ENCODE peak calls at places on chromosomes 13 and 19, in nine cellular contexts. X is PC-3, U is OCI-LY7, Y is A549, B is astrocyte, G is IMR-90, I is K562, N is mammary epithelial cell, W is fibroblast of lung. T is an unnamed sample.

GRCh38 chr13:66036024-66036614 is 1194.0 kb downstream of the PCDH9 start:
- DNase-seq in I (no peak), W (peak), X (no peak), Y (no peak), N (no peak), B (peak), U (no peak), G (peak), T (peak)

GRCh38 chr19:15680923-15681322 is 8.0 kb downstream of the CYP4F12 start:
- DNase-seq in W (no peak), U (no peak), G (no peak), X (no peak), N (no peak), Y (no peak), I (no peak), B (no peak), T (no peak)

GRCh38 chr13:112968380-112968909 is 569 bp upstream of the MCF2L start:
- DNase-seq in X (peak), U (peak), W (no peak), B (no peak), N (no peak), G (no peak), Y (peak), I (no peak), T (peak)

GRCh38 chr19:12997225-12997966 is 2.1 kb downstream of the NFIX start:
- DNase-seq in I (no peak), X (no peak), W (no peak), G (no peak), N (no peak), U (no peak), B (no peak), Y (no peak), T (no peak)

GRCh38 chr13:43804461-43805070 is 17.8 kb upstream of the ENOX1 start:
- DNase-seq in G (peak), X (peak), N (peak), U (peak), I (peak), B (peak), Y (peak), W (peak), T (peak)

GRCh38 chr19:52307275-52307674 is 10.3 kb downstream of the ZNF480 start:
- DNase-seq in U (peak), I (no peak), Y (no peak), N (peak), B (peak), G (peak), W (peak), X (no peak), T (no peak)

GRCh38 chr13:34201050-34201913 is 383.3 kb downstream of the RFC3 start:
- DNase-seq in G (peak), U (no peak), N (no peak), W (peak), I (no peak), Y (peak), X (peak), B (peak), T (peak)

GRCh38 chr13:22871248-22871647 is 309.5 kb upstream of the SGCG start:
- DNase-seq in Y (no peak), G (no peak), W (no peak), I (no peak), X (no peak), B (no peak), U (no peak), N (no peak), T (no peak)

GRCh38 chr19:29694166-29694565 is 20.9 kb downstream of the C19orf12 start:
- DNase-seq in I (no peak), N (no peak), G (no peak), X (no peak), Y (no peak), W (no peak), U (no peak), B (no peak), T (no peak)

GRCh38 chr13:72400859-72401258 is 326.6 kb downstream of the MZT1 start:
- DNase-seq in B (no peak), Y (no peak), U (no peak), I (no peak), G (no peak), W (no peak), X (no peak), N (no peak), T (no peak)

GRCh38 chr19:16649734-16650133 is 10.2 kb downstream of the SMIM7 start:
- DNase-seq in X (no peak), I (no peak), G (no peak), N (no peak), W (no peak), B (no peak), Y (no peak), U (no peak), T (no peak)

GRCh38 chr13:106095919-106096318 is 439.5 kb downstream of the EFNB2 start:
- DNase-seq in W (no peak), I (no peak), G (no peak), Y (no peak), U (no peak), B (no peak), N (no peak), X (peak), T (peak)

GRCh38 chr19:29671393-29672076 is 6.3 kb downstream of the PLEKHF1 start:
- DNase-seq in G (no peak), U (peak), B (peak), X (peak), Y (no peak), N (peak), I (peak), W (peak), T (peak)

GRCh38 chr13:113883921-113884804 is 20.3 kb upstream of the GAS6 start:
- DNase-seq in U (no peak), N (no peak), G (no peak), X (no peak), I (no peak), B (no peak), W (no peak), Y (no peak), T (no peak)

GRCh38 chr13:100630564-100630963 is 42.0 kb upstream of the GGACT start:
- DNase-seq in G (no peak), N (no peak), I (no peak), Y (no peak), B (no peak), U (no peak), W (no peak), X (no peak), T (no peak)

GRCh38 chr19:45785097-45785496 is 2.8 kb upstream of the DMPK start:
- DNase-seq in W (no peak), B (no peak), N (no peak), G (no peak), X (no peak), U (no peak), Y (no peak), I (no peak), T (no peak)

GRCh38 chr19:38375748-38376147 is 1.4 kb downstream of the PSMD8 start:
- DNase-seq in Y (no peak), U (no peak), N (peak), X (no peak), W (peak), G (peak), I (no peak), B (no peak), T (no peak)

GRCh38 chr13:33873251-33873908 is 55.4 kb downstream of the RFC3 start:
- DNase-seq in X (no peak), W (no peak), G (no peak), Y (no peak), B (no peak), I (no peak), U (no peak), N (no peak), T (no peak)

GRCh38 chr19:27745978-27746542 is 1466.9 kb downstream of the UQCRFS1 start:
- DNase-seq in N (no peak), G (no peak), I (no peak), U (no peak), B (no peak), W (no peak), X (no peak), Y (no peak), T (no peak)

DNA sequence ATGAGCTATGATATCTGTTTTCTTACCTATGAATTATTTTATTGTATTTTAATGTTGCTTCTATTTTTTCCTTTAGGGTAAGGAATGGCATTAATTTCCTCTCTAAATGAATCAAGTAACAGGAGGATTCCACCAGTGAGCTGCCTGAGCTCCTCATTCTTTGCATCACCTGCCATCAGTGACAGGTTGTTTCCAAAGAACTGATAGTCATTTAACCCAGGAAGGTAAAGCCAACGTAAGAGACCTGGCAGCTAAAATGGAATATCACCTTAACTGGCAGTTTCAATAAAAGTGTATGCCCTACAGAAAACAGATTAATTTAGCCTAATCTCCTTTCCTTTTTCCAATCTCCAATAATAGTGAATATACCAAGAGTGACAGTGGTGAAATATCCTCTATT is 812.0 kb downstream of the SLITRK5 start:
- DNase-seq in I (no peak), Y (no peak), N (no peak), U (no peak), G (no peak), W (no peak), X (no peak), B (no peak), T (no peak)
- H3K4me2 ChIP-seq in I (no peak), Y (no peak), N (no peak), U (no peak), G (no peak), W (no peak), X (no peak), B (no peak), T (no peak)

GRCh38 chr13:61029064-61029463 is 386.6 kb downstream of the PCDH20 start:
- DNase-seq in B (no peak), Y (no peak), W (no peak), U (no peak), I (no peak), G (no peak), N (no peak), X (peak), T (no peak)
- TF ChIP-seq CTCF in B (no peak), Y (no peak), W (no peak), U (no peak), I (no peak), G (no peak), N (no peak), X (no peak), T (no peak)

GRCh38 chr19:11374449-11375142 is at the start of gene SWSAP1:
- DNase-seq in G (peak), N (peak), W (peak), X (peak), B (peak), U (peak), Y (peak), I (peak), T (peak)
- H3K4me2 ChIP-seq in G (peak), N (peak), W (peak), X (peak), B (peak), U (peak), Y (peak), I (peak), T (peak)

GRCh38 chr13:76239031-76239680 is 603.0 kb downstream of the LMO7 start:
- DNase-seq in X (no peak), B (no peak), W (no peak), Y (no peak), U (no peak), I (no peak), N (no peak), G (no peak), T (no peak)
- TF ChIP-seq CTCF in X (no peak), B (no peak), W (no peak), Y (no peak), U (no peak), I (no peak), N (no peak), G (no peak), T (no peak)

GRCh38 chr19:42203700-42204099 is 13.8 kb downstream of the DEDD2 start:
- DNase-seq in X (no peak), B (no peak), I (no peak), Y (no peak), G (no peak), W (no peak), N (no peak), U (no peak), T (no peak)

GRCh38 chr19:42202290-42202867 is 15.1 kb downstream of the DEDD2 start:
- DNase-seq in N (no peak), W (no peak), G (no peak), Y (no peak), X (no peak), U (no peak), B (no peak), I (no peak), T (no peak)

GRCh38 chr19:42200116-42200740 is 17.2 kb downstream of the DEDD2 start:
- DNase-seq in B (no peak), U (no peak), N (no peak), I (no peak), Y (no peak), X (no peak), W (no peak), G (no peak), T (no peak)

GRCh38 chr19:42199440-42200115 is 17.9 kb downstream of the DEDD2 start:
- DNase-seq in B (no peak), W (no peak), I (peak), U (peak), X (no peak), N (peak), Y (no peak), G (no peak), T (no peak)

DNA sequence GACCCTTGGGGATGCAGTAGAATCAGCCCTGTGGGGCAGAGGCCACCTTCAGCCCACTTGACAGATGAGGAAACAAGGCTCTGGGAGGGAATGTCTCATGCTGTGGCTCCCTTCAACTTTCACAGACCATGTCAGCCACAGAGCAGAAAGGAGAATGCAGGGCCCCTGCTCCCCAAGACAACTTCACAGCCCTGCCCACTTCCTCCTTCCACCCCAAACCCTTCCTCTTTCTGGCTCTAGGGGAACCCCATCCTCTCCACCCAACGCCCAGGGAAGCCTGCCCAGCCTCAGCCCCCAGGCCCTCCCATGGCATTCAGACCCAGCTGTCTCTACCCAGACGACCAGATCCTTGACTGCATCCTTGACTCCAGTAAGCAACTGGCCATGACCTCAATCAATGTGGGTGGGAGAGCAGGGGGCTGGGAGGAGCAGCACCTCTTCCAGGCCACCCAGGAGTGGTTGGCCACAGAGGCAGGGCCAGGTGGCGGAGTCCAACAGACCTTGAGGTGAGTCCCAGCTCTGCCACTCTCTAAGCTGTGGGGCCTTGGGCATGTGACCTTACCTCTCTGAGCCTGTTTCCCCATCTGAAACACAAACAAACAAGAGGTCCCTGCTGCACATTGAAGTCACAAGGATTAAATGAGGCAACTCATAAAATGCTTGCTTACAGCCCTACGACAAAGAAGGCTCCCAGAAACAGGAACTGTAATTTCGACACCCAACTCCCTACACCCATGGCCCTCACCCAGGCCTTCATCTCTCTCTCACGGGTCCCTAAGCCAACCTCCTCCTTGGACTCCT is 15.8 kb downstream of the DEDD2 start:
- DNase-seq in X (no peak), N (no peak), B (no peak), W (no peak), G (no peak), Y (no peak), U (peak), I (no peak), T (no peak)
- H3K4me2 ChIP-seq in X (no peak), N (no peak), B (no peak), W (no peak), G (no peak), Y (no peak), U (peak), I (no peak), T (no peak)

DNA sequence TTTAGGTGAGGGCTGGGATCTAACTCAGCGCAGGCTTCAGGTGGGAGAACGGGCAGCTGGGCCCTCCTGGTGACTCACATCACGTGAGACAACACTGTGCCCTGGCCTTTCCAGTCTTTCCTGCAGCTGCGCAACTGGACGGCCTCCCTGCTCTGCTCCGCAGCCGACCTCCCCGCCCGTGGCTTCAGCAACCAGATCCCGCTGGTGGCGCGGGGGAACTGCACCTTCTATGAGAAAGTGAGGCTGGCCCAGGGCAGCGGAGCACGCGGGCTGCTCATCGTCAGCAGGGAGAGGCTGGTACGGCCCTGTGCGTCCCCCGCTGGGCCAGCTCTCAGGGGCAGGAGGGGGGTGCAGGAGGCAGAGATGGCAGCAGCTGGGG is 8.8 kb downstream of the SPPL2B start:
- DNase-seq in G (peak), W (peak), U (no peak), I (no peak), B (peak), N (no peak), Y (no peak), X (no peak), T (peak)
- TF ChIP-seq CTCF in G (peak), W (peak), U (peak), I (peak), B (peak), N (no peak), Y (no peak), X (no peak), T (peak)

DNA sequence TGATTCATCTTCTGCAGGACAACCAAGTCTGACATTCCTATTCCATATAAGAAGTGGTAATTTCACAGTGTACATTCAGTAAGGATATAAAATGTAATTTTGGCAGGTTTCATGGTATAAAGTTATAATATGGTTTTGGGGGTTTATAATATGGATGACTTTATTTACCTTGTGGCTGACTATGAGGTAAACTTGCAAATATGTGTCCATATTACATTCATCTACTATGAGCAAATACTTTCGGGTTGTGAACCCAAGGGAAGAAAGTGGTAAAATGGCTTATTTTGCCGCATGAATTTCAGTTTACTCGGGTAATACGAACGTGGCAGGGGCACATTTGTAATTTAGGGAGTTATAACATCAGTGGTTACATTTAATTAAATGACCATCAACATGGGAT is 86.7 kb upstream of the TNFSF11 start:
- DNase-seq in N (no peak), W (no peak), I (no peak), U (no peak), X (peak), B (peak), G (peak), Y (no peak), T (no peak)
- H3K4me2 ChIP-seq in N (peak), W (peak), I (no peak), U (no peak), X (peak), B (peak), G (no peak), Y (peak), T (no peak)

DNA sequence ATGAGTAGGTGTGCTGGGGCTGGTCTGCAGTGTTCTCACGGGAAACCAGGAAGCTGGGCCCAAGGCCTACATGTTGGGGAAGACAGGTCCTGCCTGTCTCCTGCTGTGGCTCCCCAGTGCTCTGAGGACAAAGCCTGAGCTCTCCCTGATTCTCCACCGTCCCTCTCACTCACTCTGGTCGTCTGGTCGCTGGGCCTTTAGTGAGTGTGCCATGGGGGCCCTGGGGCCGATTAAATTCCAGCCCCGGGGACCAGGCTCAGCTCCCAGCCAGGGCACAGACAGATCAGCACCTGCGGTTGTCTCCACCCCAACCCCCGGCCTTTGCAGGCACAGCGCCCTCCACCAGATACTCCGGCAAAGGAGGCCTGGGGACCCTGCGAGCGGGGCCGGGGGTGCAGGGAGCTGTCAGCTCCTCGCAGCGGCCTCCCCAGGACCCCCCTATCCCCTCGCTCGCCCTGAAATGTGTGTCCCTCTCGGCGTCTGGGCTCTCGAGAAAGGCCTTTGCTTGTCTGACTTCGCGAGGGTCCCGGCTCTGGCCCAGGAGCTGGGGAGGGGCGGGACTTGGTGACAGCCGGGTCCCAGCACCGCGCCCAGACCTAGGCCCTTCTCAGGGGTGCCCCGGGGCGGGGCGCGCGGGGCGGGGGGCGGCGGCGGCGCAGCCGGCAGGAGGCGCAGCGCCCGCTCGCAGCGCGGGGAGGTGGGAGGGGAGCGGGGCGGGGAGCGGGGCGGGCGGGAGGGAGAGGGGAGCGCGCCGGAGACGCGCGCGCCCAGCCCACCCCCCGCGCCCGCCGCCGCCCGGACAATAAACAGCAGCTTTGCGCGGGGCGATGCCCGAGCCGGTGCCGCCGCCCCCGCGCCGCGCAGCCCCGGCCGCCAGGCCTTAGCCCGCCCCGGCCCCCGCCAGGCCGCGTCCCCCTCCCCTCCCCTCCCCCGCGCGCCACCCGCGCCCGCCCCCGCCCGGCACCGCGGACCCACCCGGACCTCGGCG is at the start of gene PALM:
- DNase-seq in W (no peak), B (no peak), Y (no peak), G (no peak), I (peak), X (peak), U (no peak), N (no peak), T (peak)
- TF ChIP-seq CTCF in W (peak), B (no peak), Y (peak), G (no peak), I (peak), X (no peak), U (no peak), N (no peak), T (peak)

GRCh38 chr13:28237944-28238343 is 99.6 kb downstream of the PAN3 start:
- DNase-seq in N (no peak), B (no peak), G (no peak), W (no peak), I (no peak), U (no peak), X (no peak), Y (no peak), T (no peak)
- H3K4me2 ChIP-seq in N (no peak), B (no peak), G (no peak), W (no peak), I (no peak), U (no peak), X (no peak), Y (no peak), T (no peak)

GRCh38 chr19:53537126-53537522 is 821 bp upstream of the ZNF331 start:
- DNase-seq in Y (no peak), U (no peak), B (no peak), W (no peak), I (no peak), G (no peak), N (no peak), X (no peak), T (peak)

GRCh38 chr19:53538378-53539109 is 599 bp downstream of the ZNF331 start:
- DNase-seq in W (no peak), X (peak), N (no peak), B (no peak), U (peak), I (no peak), G (no peak), Y (no peak), T (no peak)

GRCh38 chr19:53537523-53538377 is at the start of gene ZNF331:
- DNase-seq in N (peak), G (peak), I (no peak), Y (peak), U (peak), W (peak), X (peak), B (peak), T (peak)

GRCh38 chr19:53532362-53532761 is 5.6 kb upstream of the ZNF331 start:
- DNase-seq in X (no peak), I (no peak), B (no peak), U (no peak), G (no peak), W (no peak), N (no peak), Y (no peak), T (no peak)

GRCh38 chr19:53536223-53536543 is 1.8 kb upstream of the ZNF331 start:
- DNase-seq in N (no peak), I (no peak), U (no peak), X (no peak), B (no peak), Y (no peak), W (no peak), G (no peak), T (no peak)
- TF ChIP-seq CTCF in N (no peak), I (no peak), U (no peak), X (no peak), B (no peak), Y (no peak), W (no peak), G (no peak), T (no peak)